ENCODE peak calls at places on chromosome 19, in ten cellular contexts. D is stimulated activated CD4-positive, alpha-beta T cell treated with anti-CD3 and anti-CD28 coated beads, Interleukin-4, amount 100 ng/mL, for 4 hours; M is thoracic aorta; Y is Ammon's horn; P is stimulated activated naive CD8-positive, alpha-beta T cell treated with anti-CD3 and anti-CD28 coated beads, Interleukin-15, amount 100 ng/mL, for 72 hours; J is G401; C is stimulated activated CD8-positive, alpha-beta memory T cell treated with anti-CD3 and anti-CD28 coated beads, Interleukin-2, amount 100 ng/mL, for 48 hours; Q is endodermal cell; S is ACHN; A is epithelial cell of proximal tubule. N is an unnamed sample.

GRCh38 chr19:2270157-2270571 is 11.8 kb downstream of the PEAK3 start:
- DNase-seq in P (no peak), M (no peak), A (no peak), D (peak; percentile 49), Q (no peak), Y (no peak), C (no peak), S (no peak), J (no peak), N (peak; percentile 42)

GRCh38 chr19:10744222-10744847 is 26.5 kb downstream of the DNM2 start:
- DNase-seq in Q (no peak), M (no peak), J (no peak), D (no peak), C (no peak), S (no peak), A (no peak), P (no peak), Y (no peak), N (no peak)

GRCh38 chr19:50332014-50332263 is 2.8 kb upstream of the KCNC3 start:
- DNase-seq in J (no peak), A (no peak), Q (no peak), C (no peak), Y (no peak), P (no peak), M (no peak), S (no peak), D (no peak), N (no peak)

GRCh38 chr19:10120538-10121198 is 969 bp upstream of the EIF3G start:
- DNase-seq in C (no peak), S (no peak), D (no peak), A (no peak), Y (no peak), P (no peak), J (no peak), M (no peak), Q (no peak), N (peak; percentile 92)

GRCh38 chr19:18972301-18972831 is 31.3 kb upstream of the HOMER3 start:
- DNase-seq in D (no peak), Q (no peak), Y (no peak), J (no peak), M (no peak), P (no peak), C (no peak), A (no peak), S (no peak), N (peak; percentile 24)

GRCh38 chr19:5466814-5467291 is 11.6 kb downstream of the ZNRF4 start:
- DNase-seq in M (no peak), J (no peak), S (no peak), Q (no peak), P (no peak), C (no peak), A (no peak), Y (peak; percentile 31), D (no peak), N (no peak)

GRCh38 chr19:55216461-55217198 is 7.3 kb upstream of the PTPRH start:
- DNase-seq in C (peak; percentile 41), Q (peak; percentile 97), J (peak; percentile 97), Y (peak; percentile 90), S (peak; percentile 98), P (peak; percentile 61), D (peak; percentile 49), A (peak; percentile 89), M (peak; percentile 34), N (peak; percentile 99)

GRCh38 chr19:3683405-3683865 is 16.8 kb downstream of the PIP5K1C start:
- DNase-seq in J (no peak), M (no peak), C (no peak), Y (no peak), D (no peak), A (no peak), P (no peak), Q (peak; percentile 81), S (peak; percentile 88), N (no peak)

N was measured in AG10803.